ENCODE peak calls at places on chromosomes 16 and 17, in four cellular contexts. B is K562, Z is GM12878, V is H1. J is an unnamed sample.

GRCh38 chr17:17254026-17254425 is 17.1 kb upstream of the FLCN start:
- DNase-seq in V (no peak), Z (no peak), B (no peak), J (no peak)

GRCh38 chr17:79806863-79807720 is 10.2 kb upstream of the CBX8 start:
- DNase-seq in Z (no peak), V (no peak), B (no peak), J (no peak)

GRCh38 chr16:5176505-5176904 is 78.9 kb upstream of the EEF2KMT start:
- DNase-seq in V (peak; percentile 72), Z (no peak), B (no peak), J (no peak)

GRCh38 chr16:52405441-52405840 is 141.5 kb downstream of the TOX3 start:
- DNase-seq in Z (no peak), V (no peak), B (no peak), J (no peak)

GRCh38 chr16:12891836-12892235 is 9.6 kb upstream of the SHISA9 start:
- DNase-seq in V (no peak), Z (no peak), B (no peak), J (no peak)

GRCh38 chr16:1193825-1194581 is 31.1 kb downstream of the TPSG1 start:
- DNase-seq in Z (no peak), V (peak; percentile 61), B (no peak), J (no peak)

GRCh38 chr17:1484586-1485310 is 7.7 kb downstream of the MYO1C start:
- DNase-seq in Z (peak; percentile 43), V (peak; percentile 85), B (peak; percentile 75), J (peak; percentile 65)

GRCh38 chr16:88471575-88471974 is 18.5 kb downstream of the ZFPM1 start:
- DNase-seq in V (no peak), B (no peak), Z (no peak), J (no peak)

GRCh38 chr17:82536220-82537201 is 17.0 kb downstream of the FOXK2 start:
- DNase-seq in B (no peak), Z (no peak), V (no peak), J (no peak)

GRCh38 chr17:29584452-29585079 is 4.9 kb downstream of the GIT1 start:
- DNase-seq in Z (no peak), V (no peak), B (no peak), J (no peak)

GRCh38 chr16:15041260-15042011 is 14.4 kb downstream of the NTAN1 start:
- DNase-seq in B (peak; percentile 81), Z (no peak), V (no peak), J (no peak)

GRCh38 chr17:40501499-40501911 is at the start of gene TNS4:
- DNase-seq in B (no peak), Z (no peak), V (no peak), J (peak; percentile 65)

GRCh38 chr17:49434821-49435581 is 20.3 kb upstream of the PHB1 start:
- DNase-seq in B (peak; percentile 82), V (peak; percentile 87), Z (no peak), J (peak; percentile 74)

GRCh38 chr17:56598471-56598870 is 5.0 kb downstream of the NOG start:
- DNase-seq in V (no peak), Z (no peak), B (no peak), J (no peak)

GRCh38 chr17:60159479-60159866 is 9.7 kb downstream of the CA4 start:
- DNase-seq in Z (no peak), B (no peak), V (no peak), J (no peak)

GRCh38 chr16:89319883-89320716 is 102.6 kb downstream of the ZNF778 start:
- DNase-seq in Z (peak; percentile 17), B (peak; percentile 86), V (no peak), J (no peak)

GRCh38 chr17:2259769-2260536 is 43.6 kb downstream of the SMG6 start:
- DNase-seq in B (no peak), V (no peak), Z (peak; percentile 85), J (no peak)

GRCh38 chr17:78185981-78186688 is 717 bp downstream of the TK1 start:
- DNase-seq in Z (no peak), B (peak; percentile 72), V (no peak), J (no peak)

GRCh38 chr16:67254809-67255552 is 6.2 kb downstream of the SLC9A5 start:
- DNase-seq in B (peak; percentile 71), V (no peak), Z (no peak), J (no peak)
- TF ChIP-seq EGR1 in B (no peak), V (no peak), Z (no peak), J (no peak)

GRCh38 chr16:11493531-11493929 is 93.2 kb downstream of the LITAF start:
- DNase-seq in Z (no peak), B (peak; percentile 37), V (peak; percentile 59), J (no peak)
- TF ChIP-seq MAX in Z (no peak), B (no peak), V (peak; percentile 63), J (no peak)

GRCh38 chr16:57679768-57680167 is 11.7 kb downstream of the ADGRG3 start:
- DNase-seq in V (no peak), Z (no peak), B (no peak), J (no peak)
- TF ChIP-seq SP1 in V (no peak), Z (no peak), B (no peak), J (no peak)

DNA sequence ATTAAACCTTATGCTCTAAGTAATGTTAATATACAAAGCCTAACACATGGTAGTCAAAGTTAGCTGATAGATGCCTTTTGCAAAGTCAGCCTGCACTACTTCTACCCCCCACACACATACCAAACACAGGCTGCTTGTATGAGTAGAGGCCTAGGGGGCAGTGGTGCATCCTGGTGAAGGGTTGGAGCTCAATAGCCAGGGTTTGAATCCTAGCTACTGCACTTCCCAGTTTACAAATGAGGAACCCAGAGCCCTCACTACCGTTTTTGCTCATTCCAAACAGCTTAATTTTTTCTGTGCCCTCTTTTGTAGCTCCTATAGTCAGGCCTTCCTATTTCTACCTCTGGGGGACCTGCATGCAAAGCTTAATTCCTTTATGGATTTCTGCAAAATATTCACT is 18.9 kb upstream of the HYDIN start:
- DNase-seq in Z (no peak), V (no peak), B (peak; percentile 9), J (no peak)
- TF ChIP-seq EGR1 in Z (no peak), V (no peak), B (no peak), J (no peak)

J was measured in HCT116.